ENCODE peak calls at places on chromosomes 12 and 14, in eight cellular contexts. U is mesothelial cell of epicardium, Z is H9, S is RWPE1, R is fibroblast of villous mesenchyme, H is body of pancreas, O is tibial nerve, T is tibial artery. K is an unnamed sample.

GRCh38 chr14:103346286-103346685 is 12.2 kb downstream of the EIF5 start:
- DNase-seq in U (no peak), Z (no peak), S (no peak), R (no peak), H (no peak), O (no peak), T (no peak), K (no peak)

GRCh38 chr12:67358686-67359374 is 89.7 kb downstream of the CAND1 start:
- DNase-seq in U (no peak), Z (no peak), S (no peak), R (peak), H (no peak), O (no peak), T (no peak), K (peak)

GRCh38 chr12:29858270-29858786 is 74.6 kb upstream of the TMTC1 start:
- DNase-seq in U (no peak), Z (no peak), S (no peak), R (no peak), H (no peak), O (no peak), T (no peak), K (no peak)

GRCh38 chr12:99906786-99907185 is 78.0 kb downstream of the ANKS1B start:
- DNase-seq in U (no peak), Z (no peak), S (no peak), R (peak), H (no peak), O (no peak), T (no peak), K (no peak)

GRCh38 chr12:38056701-38057689 is 259.6 kb upstream of the ALG10B start:
- DNase-seq in U (no peak), Z (no peak), S (peak), R (no peak), H (no peak), O (no peak), T (no peak), K (no peak)

GRCh38 chr12:57166971-57167371 is 19.6 kb upstream of the LRP1-AS start:
- DNase-seq in U (no peak), Z (no peak), S (peak), R (no peak), H (no peak), O (no peak), T (no peak), K (peak)

GRCh38 chr12:121278450-121279375 is 17.8 kb downstream of the CAMKK2 start:
- DNase-seq in U (no peak), Z (no peak), S (no peak), R (peak), H (peak), O (peak), T (no peak), K (peak)

GRCh38 chr14:51298895-51299294 is 58.8 kb downstream of the TMX1 start:
- DNase-seq in U (no peak), Z (no peak), S (no peak), R (no peak), H (no peak), O (no peak), T (no peak), K (no peak)

GRCh38 chr12:11941601-11942360 is 129.0 kb upstream of the BCL2L14 start:
- DNase-seq in U (no peak), Z (no peak), S (peak), R (peak), H (no peak), O (no peak), T (no peak), K (peak)

GRCh38 chr14:106039400-106039799 is 513.0 kb downstream of the TMEM121 start:
- DNase-seq in U (no peak), Z (no peak), S (peak), R (no peak), H (peak), O (no peak), T (no peak), K (no peak)

GRCh38 chr12:86193931-86194330 is 62.3 kb downstream of the MGAT4C start:
- DNase-seq in U (no peak), Z (no peak), S (peak), R (peak), H (no peak), O (no peak), T (no peak), K (peak)

GRCh38 chr14:94129758-94130414 is 482 bp upstream of the IFI27L2 start:
- DNase-seq in U (no peak), Z (peak), S (peak), R (peak), H (peak), O (peak), T (peak), K (peak)

GRCh38 chr14:76768201-76768656 is 7.0 kb downstream of the VASH1 start:
- DNase-seq in U (no peak), Z (peak), S (no peak), R (no peak), H (no peak), O (peak), T (peak), K (peak)

GRCh38 chr12:65918057-65918456 is 93.8 kb downstream of the HMGA2 start:
- DNase-seq in U (no peak), Z (no peak), S (no peak), R (no peak), H (no peak), O (no peak), T (no peak), K (no peak)

GRCh38 chr12:30154996-30155730 is 371.4 kb upstream of the TMTC1 start:
- DNase-seq in U (no peak), Z (no peak), S (no peak), R (no peak), H (no peak), O (no peak), T (no peak), K (peak)

GRCh38 chr12:90098132-90098779 is 389.6 kb upstream of the ATP2B1 start:
- DNase-seq in U (no peak), Z (no peak), S (no peak), R (no peak), H (no peak), O (no peak), T (no peak), K (no peak)

GRCh38 chr12:6347367-6348338 is 5.8 kb upstream of the TNFRSF1A start:
- DNase-seq in U (no peak), Z (no peak), S (no peak), R (peak), H (peak), O (peak), T (peak), K (peak)

GRCh38 chr12:30822385-30823139 is 67.8 kb upstream of the CAPRIN2 start:
- DNase-seq in U (peak), Z (peak), S (peak), R (peak), H (peak), O (peak), T (peak), K (peak)

GRCh38 chr12:57616383-57617101 is 5.3 kb downstream of the ARHGEF25 start:
- DNase-seq in U (no peak), Z (no peak), S (peak), R (no peak), H (no peak), O (no peak), T (no peak), K (peak)

GRCh38 chr12:5096241-5096880 is 52.7 kb downstream of the KCNA5 start:
- DNase-seq in U (no peak), Z (no peak), S (peak), R (peak), H (no peak), O (no peak), T (no peak), K (peak)

GRCh38 chr14:84323963-84324362 is 1206.0 kb upstream of the FLRT2 start:
- DNase-seq in U (no peak), Z (no peak), S (no peak), R (no peak), H (no peak), O (no peak), T (no peak), K (peak)

GRCh38 chr14:56205906-56206305 is 87.7 kb downstream of the PELI2 start:
- DNase-seq in U (no peak), Z (no peak), S (no peak), R (no peak), H (no peak), O (no peak), T (no peak), K (no peak)

GRCh38 chr12:132557969-132558856 is 52.2 kb downstream of the LRCOL1 start:
- DNase-seq in U (no peak), Z (no peak), S (no peak), R (no peak), H (no peak), O (no peak), T (no peak), K (no peak)

GRCh38 chr12:41190360-41190759 is 2.2 kb downstream of the PDZRN4 start:
- DNase-seq in U (no peak), Z (peak), S (no peak), R (peak), H (no peak), O (peak), T (no peak), K (peak)

GRCh38 chr12:15543347-15543746 is 221.0 kb downstream of the PTPRO start:
- DNase-seq in U (no peak), Z (no peak), S (peak), R (no peak), H (no peak), O (no peak), T (no peak), K (no peak)

GRCh38 chr12:68560823-68561422 is 49.8 kb upstream of the RAP1B start:
- DNase-seq in U (no peak), Z (no peak), S (no peak), R (peak), H (no peak), O (no peak), T (no peak), K (no peak)

GRCh38 chr14:59303216-59303615 is 114.7 kb downstream of the DAAM1 start:
- DNase-seq in U (no peak), Z (no peak), S (no peak), R (no peak), H (no peak), O (no peak), T (no peak), K (no peak)

GRCh38 chr14:105879867-105880561 is 353.6 kb downstream of the TMEM121 start:
- DNase-seq in U (peak), Z (no peak), S (no peak), R (no peak), H (peak), O (no peak), T (peak), K (no peak)

GRCh38 chr12:30753761-30754382 is 879 bp downstream of the CAPRIN2 start:
- DNase-seq in U (no peak), Z (no peak), S (peak), R (peak), H (no peak), O (no peak), T (no peak), K (peak)

GRCh38 chr12:66048843-66049537 is 81.6 kb downstream of the LLPH start:
- DNase-seq in U (no peak), Z (no peak), S (peak), R (peak), H (no peak), O (no peak), T (no peak), K (peak)

GRCh38 chr14:61654026-61654425 is 41.3 kb upstream of the HIF1A start:
- DNase-seq in U (no peak), Z (no peak), S (no peak), R (no peak), H (no peak), O (no peak), T (no peak), K (no peak)

GRCh38 chr12:105352049-105352448 is 21.6 kb downstream of the C12orf75 start:
- DNase-seq in U (no peak), Z (no peak), S (no peak), R (no peak), H (no peak), O (no peak), T (no peak), K (no peak)

GRCh38 chr14:26761532-26761931 is 163.7 kb upstream of the NOVA1 start:
- DNase-seq in U (no peak), Z (no peak), S (no peak), R (no peak), H (peak), O (no peak), T (no peak), K (no peak)
- TF ChIP-seq CTCF in U (no peak), Z (no peak), S (no peak), R (no peak), H (no peak), O (no peak), T (no peak), K (no peak)

DNA sequence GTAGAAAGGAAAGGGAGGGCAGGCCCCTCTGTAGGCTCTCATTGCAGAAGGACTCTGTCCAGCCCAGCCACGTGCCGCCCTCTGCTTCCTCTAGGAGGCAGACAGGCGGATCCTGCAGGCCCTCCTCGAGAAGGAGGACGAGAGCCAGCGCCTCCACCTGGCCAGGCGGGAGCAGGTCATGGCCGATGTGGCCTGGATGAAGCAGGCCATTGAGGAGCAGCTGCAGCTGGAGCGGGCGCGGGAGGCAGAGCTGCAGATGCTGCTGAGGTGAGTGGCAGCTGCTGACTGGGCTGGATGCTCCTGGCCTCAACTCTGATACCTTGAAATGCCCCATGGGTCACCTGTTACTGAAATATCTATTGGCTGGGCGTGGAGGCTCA is 10.9 kb downstream of the TCHP start:
- DNase-seq in U (no peak), Z (peak), S (peak), R (no peak), H (no peak), O (no peak), T (no peak), K (peak)
- TF ChIP-seq CTCF in U (no peak), Z (peak), S (no peak), R (peak), H (no peak), O (no peak), T (no peak), K (peak)

GRCh38 chr14:99749142-99749541 is 44.1 kb upstream of the EML1 start:
- DNase-seq in U (no peak), Z (no peak), S (no peak), R (no peak), H (no peak), O (no peak), T (no peak), K (no peak)
- TF ChIP-seq CTCF in U (peak), Z (peak), S (no peak), R (peak), H (no peak), O (no peak), T (no peak), K (peak)

GRCh38 chr12:75611041-75611440 is 99.6 kb upstream of the KRR1 start:
- DNase-seq in U (no peak), Z (peak), S (no peak), R (no peak), H (no peak), O (no peak), T (no peak), K (no peak)
- TF ChIP-seq CTCF in U (no peak), Z (peak), S (no peak), R (no peak), H (no peak), O (no peak), T (no peak), K (no peak)

K was measured in fibroblast of pulmonary artery.